ENCODE peak calls at places on chromosomes 1 and 21, in nine cellular contexts. S, U, F, B, J, L, T, Y and N are unnamed samples.

GRCh38 chr1:24526940-24527542 is 24.4 kb downstream of the RCAN3 start:
- DNase-seq in S (no peak), U (peak; percentile 23), F (no peak), B (no peak), J (no peak), L (no peak), T (no peak), Y (peak; percentile 19), N (no peak)

GRCh38 chr1:178385662-178386061 is 111.1 kb downstream of the CLEC20A start:
- DNase-seq in S (no peak), U (no peak), F (no peak), B (no peak), J (no peak), L (no peak), T (no peak), Y (no peak), N (no peak)

GRCh38 chr1:98103617-98104284 is 182.9 kb upstream of the DPYD start:
- DNase-seq in S (no peak), U (no peak), F (no peak), B (no peak), J (no peak), L (no peak), T (no peak), Y (peak; percentile 52), N (no peak)

GRCh38 chr1:207711285-207711684 is 40.6 kb upstream of the CD46 start:
- DNase-seq in S (no peak), U (no peak), F (no peak), B (no peak), J (peak; percentile 7), L (peak; percentile 19), T (no peak), Y (peak; percentile 30), N (no peak)

GRCh38 chr1:156486421-156487344 is 13.9 kb downstream of the MEF2D start:
- DNase-seq in S (no peak), U (no peak), F (peak; percentile 75), B (no peak), J (no peak), L (no peak), T (no peak), Y (no peak), N (no peak)

GRCh38 chr21:36909901-36910561 is 56.4 kb downstream of the HLCS start:
- DNase-seq in S (no peak), U (no peak), F (no peak), B (no peak), J (peak; percentile 40), L (peak; percentile 96), T (no peak), Y (peak; percentile 96), N (no peak)

GRCh38 chr1:80536464-80536863 is 1264.3 kb upstream of the ADGRL2 start:
- DNase-seq in S (no peak), U (no peak), F (no peak), B (no peak), J (no peak), L (no peak), T (no peak), Y (no peak), N (no peak)

GRCh38 chr1:11053758-11054137 is 6.1 kb downstream of the SRM start:
- DNase-seq in S (no peak), U (peak; percentile 52), F (no peak), B (no peak), J (no peak), L (no peak), T (no peak), Y (peak; percentile 29), N (peak; percentile 83)

GRCh38 chr1:219085082-219085481 is 88.6 kb upstream of the LYPLAL1 start:
- DNase-seq in S (no peak), U (no peak), F (no peak), B (no peak), J (no peak), L (peak; percentile 33), T (no peak), Y (peak; percentile 61), N (no peak)

GRCh38 chr1:8870605-8871538 is 7.6 kb downstream of the ENO1 start:
- DNase-seq in S (no peak), U (no peak), F (no peak), B (no peak), J (no peak), L (no peak), T (no peak), Y (no peak), N (no peak)

GRCh38 chr1:226125831-226126230 is 60.7 kb downstream of the ACBD3 start:
- DNase-seq in S (no peak), U (no peak), F (no peak), B (no peak), J (no peak), L (no peak), T (no peak), Y (no peak), N (no peak)

GRCh38 chr1:221871056-221871455 is 129.2 kb upstream of the DUSP10 start:
- DNase-seq in S (no peak), U (no peak), F (no peak), B (no peak), J (no peak), L (no peak), T (no peak), Y (no peak), N (no peak)

GRCh38 chr1:116374340-116375164 is 1.5 kb downstream of the ATP1A1 start:
- DNase-seq in S (no peak), U (peak; percentile 21), F (no peak), B (peak; percentile 34), J (no peak), L (no peak), T (no peak), Y (no peak), N (peak; percentile 38)

GRCh38 chr1:180154325-180155201 is at the start of gene QSOX1:
- DNase-seq in S (peak; percentile 64), U (peak; percentile 84), F (peak; percentile 87), B (peak; percentile 94), J (peak; percentile 88), L (no peak), T (peak; percentile 87), Y (peak; percentile 91), N (peak; percentile 89)
- TF ChIP-seq CTCF in S (no peak), U (peak; percentile 47), F (peak; percentile 32), B (no peak), J (no peak), L (no peak), T (peak; percentile 12), Y (no peak), N (no peak)

GRCh38 chr21:44750675-44751025 is 39.3 kb upstream of the TSPEAR start:
- DNase-seq in S (no peak), U (no peak), F (no peak), B (no peak), J (no peak), L (no peak), T (no peak), Y (no peak), N (no peak)

GRCh38 chr21:44751799-44752636 is 40.6 kb upstream of the TSPEAR start:
- DNase-seq in S (no peak), U (no peak), F (no peak), B (no peak), J (no peak), L (no peak), T (peak; percentile 10), Y (no peak), N (no peak)

GRCh38 chr21:44751186-44751798 is 39.9 kb upstream of the TSPEAR start:
- DNase-seq in S (no peak), U (no peak), F (no peak), B (no peak), J (no peak), L (no peak), T (no peak), Y (no peak), N (no peak)

GRCh38 chr21:44753357-44753756 is 42.0 kb upstream of the TSPEAR start:
- DNase-seq in S (no peak), U (no peak), F (no peak), B (no peak), J (no peak), L (no peak), T (peak; percentile 2), Y (no peak), N (no peak)

GRCh38 chr21:44752701-44753235 is 41.4 kb upstream of the TSPEAR start:
- DNase-seq in S (no peak), U (no peak), F (no peak), B (no peak), J (peak; percentile 61), L (no peak), T (peak; percentile 16), Y (peak; percentile 16), N (no peak)
- TF ChIP-seq CTCF in S (no peak), U (no peak), F (no peak), B (no peak), J (no peak), L (no peak), T (no peak), Y (peak; percentile 16), N (no peak)

DNA sequence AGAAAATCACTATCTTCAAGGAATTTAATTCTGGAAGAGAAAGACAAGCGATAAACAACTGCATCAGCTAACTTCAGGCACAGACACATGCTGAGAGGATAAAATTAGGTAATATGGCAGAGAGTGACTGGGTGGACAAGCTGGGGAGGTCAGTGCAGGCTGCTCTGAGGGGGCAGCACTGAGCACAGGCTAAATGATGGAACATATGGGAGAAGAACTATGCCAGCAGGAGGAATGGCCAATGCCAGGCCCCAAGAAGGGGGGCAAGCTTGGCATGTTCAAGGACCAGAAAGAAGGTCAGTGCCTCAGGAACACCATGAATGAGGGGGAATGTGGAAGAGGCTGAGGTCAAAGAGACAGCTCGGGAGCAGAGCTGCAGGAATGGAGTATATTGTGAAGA is 190.7 kb upstream of the MAP1LC3C start:
- DNase-seq in S (no peak), U (peak; percentile 9), F (no peak), B (no peak), J (no peak), L (no peak), T (no peak), Y (no peak), N (no peak)
- TF ChIP-seq CTCF in S (no peak), U (no peak), F (no peak), B (no peak), J (no peak), L (no peak), T (no peak), Y (no peak), N (no peak)

GRCh38 chr1:209936125-209936524 is 1.9 kb upstream of the SYT14 start:
- DNase-seq in S (no peak), U (no peak), F (no peak), B (no peak), J (no peak), L (no peak), T (no peak), Y (no peak), N (no peak)

DNA sequence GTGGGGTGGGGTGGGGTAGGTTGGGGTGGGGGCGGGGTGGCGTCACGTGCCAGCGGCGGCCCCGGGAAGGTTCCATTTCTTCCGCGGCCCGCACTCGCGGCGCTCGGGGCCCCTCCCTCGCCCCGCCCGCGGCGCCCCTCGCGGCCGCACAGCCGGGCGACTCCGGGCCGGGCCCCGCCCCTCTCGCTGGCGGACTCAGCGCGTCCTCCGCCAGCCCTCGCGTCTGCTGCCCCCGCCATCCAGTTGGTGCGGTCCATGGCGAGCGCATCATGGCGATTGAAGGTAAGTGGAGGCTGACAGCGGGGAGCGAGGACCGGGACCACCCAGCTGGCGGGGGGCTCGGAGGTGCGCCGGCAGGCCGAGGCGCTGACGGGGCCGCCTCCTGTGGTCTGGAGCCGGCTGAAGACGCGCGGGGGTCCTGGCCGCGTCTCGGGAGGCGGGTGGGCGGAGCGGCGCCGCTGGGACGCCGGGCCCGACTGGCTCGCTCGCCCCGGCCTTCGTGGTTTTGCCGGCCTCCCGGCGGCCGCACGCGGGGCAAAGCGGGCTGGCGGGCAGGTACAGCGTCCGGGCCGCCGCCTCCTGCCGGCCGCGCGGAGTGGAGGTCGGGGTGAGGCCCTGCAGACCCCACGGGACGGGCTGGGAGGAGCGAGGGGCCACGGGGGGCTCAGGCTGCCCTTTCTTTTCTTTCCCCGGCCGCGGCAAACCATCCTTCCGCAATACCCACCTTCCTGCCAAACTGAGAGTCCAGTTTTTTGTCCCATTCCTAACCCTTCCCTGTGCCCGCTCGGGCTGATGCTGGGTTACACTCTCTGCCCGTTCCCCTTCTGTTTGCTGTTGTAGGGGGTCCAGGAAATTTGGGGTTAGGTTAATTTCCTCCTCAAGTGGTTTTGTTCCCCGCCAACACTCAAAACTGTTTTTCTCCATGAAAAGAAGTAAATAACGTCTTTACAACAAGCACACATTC is at the start of gene SYT14:
- DNase-seq in S (no peak), U (peak; percentile 70), F (peak; percentile 63), B (no peak), J (no peak), L (no peak), T (no peak), Y (peak; percentile 64), N (peak; percentile 69)
- TF ChIP-seq CTCF in S (no peak), U (no peak), F (no peak), B (no peak), J (no peak), L (peak; percentile 4), T (no peak), Y (no peak), N (no peak)